ENCODE peak calls at places on chromosomes 13 and 19, in four cellular contexts. Y is astrocyte of the spinal cord, R is MM.1S, K is heart right ventricle. Z is an unnamed sample.

GRCh38 chr19:34364830-34365462 is at the start of gene GPI:
- DNase-seq in Y (peak; percentile 30), R (peak; percentile 91), K (peak; percentile 51), Z (peak; percentile 68)

GRCh38 chr19:33514885-33515485 is 6.6 kb downstream of the PEPD start:
- DNase-seq in Y (no peak), R (no peak), K (no peak), Z (no peak)

GRCh38 chr13:71864981-71865857 is 1.8 kb downstream of the DACH1 start:
- DNase-seq in Y (peak; percentile 38), R (no peak), K (peak; percentile 16), Z (no peak)

GRCh38 chr13:24052547-24052981 is 108.0 kb upstream of the SPATA13 start:
- DNase-seq in Y (peak; percentile 19), R (no peak), K (no peak), Z (no peak)

GRCh38 chr19:38551450-38551813 is 66.3 kb downstream of the MAP4K1 start:
- DNase-seq in Y (no peak), R (no peak), K (no peak), Z (no peak)

GRCh38 chr13:26985285-26985878 is 186.2 kb downstream of the USP12 start:
- DNase-seq in Y (peak; percentile 79), R (peak; percentile 48), K (peak; percentile 76), Z (no peak)

GRCh38 chr13:38657191-38657590 is 29.7 kb upstream of the FREM2 start:
- DNase-seq in Y (peak; percentile 43), R (no peak), K (no peak), Z (no peak)

GRCh38 chr19:35757231-35757748 is 461 bp upstream of the HSPB6 start:
- DNase-seq in Y (peak; percentile 98), R (no peak), K (peak; percentile 90), Z (no peak)

GRCh38 chr13:67119481-67119883 is 110.7 kb downstream of the PCDH9 start:
- DNase-seq in Y (peak; percentile 92), R (no peak), K (no peak), Z (no peak)

GRCh38 chr13:25409938-25410337 is 38.2 kb downstream of the ATP8A2 start:
- DNase-seq in Y (no peak), R (no peak), K (no peak), Z (no peak)

GRCh38 chr19:58497634-58498170 is 14.1 kb downstream of the SLC27A5 start:
- DNase-seq in Y (no peak), R (no peak), K (no peak), Z (no peak)

GRCh38 chr13:35826626-35827254 is 304.4 kb downstream of the DCLK1 start:
- DNase-seq in Y (no peak), R (no peak), K (no peak), Z (no peak)

GRCh38 chr13:92029641-92030040 is 631.2 kb downstream of the GPC5 start:
- DNase-seq in Y (no peak), R (no peak), K (no peak), Z (no peak)

GRCh38 chr19:5863030-5863665 is 7.2 kb downstream of the FUT5 start:
- DNase-seq in Y (no peak), R (no peak), K (no peak), Z (no peak)

GRCh38 chr19:5865772-5866171 is 4.6 kb downstream of the FUT5 start:
- DNase-seq in Y (no peak), R (no peak), K (no peak), Z (no peak)

GRCh38 chr19:5864013-5864720 is 6.2 kb downstream of the FUT5 start:
- DNase-seq in Y (no peak), R (no peak), K (no peak), Z (no peak)

GRCh38 chr19:5867201-5868136 is 2.9 kb downstream of the FUT5 start:
- DNase-seq in Y (no peak), R (no peak), K (no peak), Z (no peak)

GRCh38 chr19:5864725-5865486 is 5.4 kb downstream of the FUT5 start:
- DNase-seq in Y (no peak), R (no peak), K (no peak), Z (no peak)
- TF ChIP-seq CTCF in Y (peak; percentile 9), R (peak; percentile 20), K (no peak), Z (no peak)

DNA sequence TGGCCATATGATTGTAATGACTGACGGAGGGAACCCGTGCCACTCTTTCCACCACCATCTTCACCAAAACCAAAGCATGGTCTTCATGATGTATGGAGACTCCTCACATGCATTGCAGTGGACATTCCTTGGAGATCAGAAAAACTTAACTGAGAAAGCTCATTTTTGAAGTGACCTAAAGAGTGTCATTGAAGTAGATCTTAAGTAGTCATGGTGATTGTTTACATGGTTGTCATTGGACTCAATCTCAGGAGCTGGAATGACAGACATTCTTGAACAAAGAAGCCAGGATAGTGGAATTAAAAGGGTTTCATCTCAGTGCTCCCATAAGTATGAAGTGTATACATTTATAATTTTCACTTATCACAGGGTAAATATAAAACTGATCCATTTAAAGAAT is 236.7 kb upstream of the IPO5 start:
- DNase-seq in Y (no peak), R (no peak), K (no peak), Z (no peak)
- TF ChIP-seq CTCF in Y (no peak), R (no peak), K (no peak), Z (no peak)

GRCh38 chr19:48445606-48446481 is at the start of gene GRWD1:
- DNase-seq in Y (peak; percentile 96), R (peak; percentile 96), K (peak; percentile 92), Z (peak; percentile 78)
- TF ChIP-seq CTCF in Y (peak; percentile 6), R (peak; percentile 21), K (no peak), Z (no peak)

GRCh38 chr19:31263317-31263716 is 85.9 kb downstream of the TSHZ3 start:
- DNase-seq in Y (no peak), R (no peak), K (no peak), Z (no peak)

GRCh38 chr19:31264379-31264778 is 84.9 kb downstream of the TSHZ3 start:
- DNase-seq in Y (no peak), R (no peak), K (no peak), Z (no peak)

GRCh38 chr19:31266731-31267130 is 82.5 kb downstream of the TSHZ3 start:
- DNase-seq in Y (no peak), R (no peak), K (no peak), Z (no peak)

GRCh38 chr19:31268751-31269150 is 80.5 kb downstream of the TSHZ3 start:
- DNase-seq in Y (no peak), R (no peak), K (no peak), Z (no peak)

DNA sequence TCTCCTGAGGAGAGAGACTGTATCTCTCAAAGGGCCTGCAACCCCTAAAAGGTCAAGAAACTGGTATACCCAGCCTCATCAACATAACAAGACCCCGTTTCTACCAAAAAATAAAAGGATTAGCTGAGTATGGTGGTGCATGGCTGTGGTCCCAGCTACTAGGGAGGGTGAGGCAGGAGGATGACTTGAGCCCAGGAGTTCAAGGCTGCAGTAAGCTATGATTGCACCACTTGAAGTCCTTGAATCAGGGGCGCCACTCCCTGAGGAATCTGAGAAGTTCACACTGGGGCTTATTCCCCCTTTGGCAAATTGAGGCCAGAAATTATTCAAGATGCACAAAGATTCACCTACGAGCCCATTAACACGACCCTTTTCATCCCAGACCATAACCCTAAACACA is 83.0 kb downstream of the TSHZ3 start:
- DNase-seq in Y (no peak), R (no peak), K (no peak), Z (no peak)
- TF ChIP-seq CTCF in Y (no peak), R (no peak), K (no peak), Z (no peak)

DNA sequence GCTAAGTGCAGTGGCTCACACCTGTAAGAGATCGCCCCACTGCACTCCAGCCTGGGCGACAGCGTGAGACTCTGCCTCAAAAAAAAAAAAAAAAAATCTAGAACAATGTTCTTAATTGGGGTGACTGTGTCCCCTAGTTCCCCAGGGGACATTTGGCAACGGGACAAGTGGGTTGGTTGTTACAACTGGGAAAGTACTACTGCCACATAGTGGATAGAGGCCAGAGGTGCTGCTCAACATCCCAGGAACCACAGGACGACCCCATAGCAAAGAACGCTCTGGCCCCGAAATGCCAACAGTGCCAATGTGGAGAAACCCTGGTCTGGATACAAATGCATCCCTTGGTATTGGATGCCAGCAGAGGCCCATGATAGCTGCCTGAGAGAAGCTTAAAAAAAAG is 11.8 kb downstream of the NLRP12 start:
- DNase-seq in Y (no peak), R (no peak), K (no peak), Z (no peak)
- TF ChIP-seq CTCF in Y (peak; percentile 15), R (no peak), K (no peak), Z (no peak)

DNA sequence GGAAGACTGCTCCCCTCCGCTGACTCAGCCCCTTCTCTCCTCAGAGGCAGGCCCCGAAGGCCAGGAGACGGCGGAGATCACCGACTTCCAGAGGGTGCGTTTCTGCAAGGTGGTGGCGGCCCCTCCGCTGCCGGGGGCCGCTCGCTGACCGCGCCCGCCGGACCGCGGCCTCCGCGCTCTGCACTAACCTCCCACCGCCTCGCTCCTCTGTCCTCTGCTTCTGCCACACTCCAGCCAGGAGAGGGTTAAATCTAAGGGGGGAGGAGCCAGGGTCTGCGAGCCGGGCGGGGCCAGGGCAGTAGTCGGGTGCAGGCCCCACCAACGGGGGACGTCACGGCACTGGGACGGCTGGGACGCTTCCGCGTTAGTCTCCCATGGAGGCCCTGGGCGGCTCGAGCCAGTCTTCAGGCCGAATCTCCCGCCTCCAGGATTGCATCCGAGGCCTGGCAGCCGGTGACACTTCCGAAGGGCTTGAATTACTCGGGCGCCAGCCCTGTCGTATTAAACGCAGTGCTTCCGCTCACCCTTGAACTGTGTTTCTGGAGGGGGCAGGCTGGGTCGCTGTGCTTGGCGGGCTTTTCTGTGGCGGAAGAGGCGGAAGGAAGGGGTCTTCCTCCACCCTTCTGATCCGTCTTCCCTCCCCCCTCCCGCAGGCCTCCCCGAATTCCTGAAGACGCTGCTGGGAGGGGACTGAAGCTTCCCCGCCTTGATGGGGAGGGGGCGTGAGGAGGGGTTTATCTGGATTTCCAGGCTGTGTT is 1.2 kb upstream of the INAFM1 start:
- DNase-seq in Y (peak; percentile 93), R (peak; percentile 90), K (peak; percentile 93), Z (peak; percentile 83)
- TF ChIP-seq CTCF in Y (no peak), R (no peak), K (no peak), Z (no peak)

GRCh38 chr19:50025022-50025793 is at the start of gene VRK3:
- DNase-seq in Y (peak; percentile 100), R (peak; percentile 99), K (peak; percentile 100), Z (peak; percentile 95)
- TF ChIP-seq CTCF in Y (peak; percentile 3), R (peak; percentile 14), K (no peak), Z (no peak)

GRCh38 chr13:70604448-70604847 is 496.2 kb upstream of the KLHL1 start:
- DNase-seq in Y (no peak), R (no peak), K (no peak), Z (no peak)
- TF ChIP-seq CTCF in Y (no peak), R (no peak), K (no peak), Z (no peak)

GRCh38 chr13:47798906-47799305 is 202.2 kb downstream of the SUCLA2 start:
- DNase-seq in Y (peak; percentile 25), R (no peak), K (no peak), Z (no peak)
- TF ChIP-seq CTCF in Y (peak; percentile 37), R (no peak), K (no peak), Z (no peak)

Z was measured in activated B cell treated with CpG ODN at 0.5 μM for 24 hours.